ENCODE peak calls at places on chromosomes 5 and 9, in ten cellular contexts. W is AG04449; Z is adipocyte; A is stimulated activated CD8-positive, alpha-beta memory T cell treated with anti-CD3 and anti-CD28 coated beads, Interleukin-7, amount 100 ng/mL, for 24 hours; M is Jurkat, Clone E6-1; R is lower leg skin; D is activated T-cell treated with anti-CD3 and anti-CD28 coated beads for 1 hour; L is naive thymus-derived CD4-positive, alpha-beta T cell; S is iris pigment epithelial cell; Q is Right ventricle myocardium superior. O is an unnamed sample.
A peak's percentile ranks its signal among the peaks of the same experiment; 100 is the strongest.

GRCh38 chr5:136686192-136686872 is 321.0 kb upstream of the TRPC7 start:
- DNase-seq in W (no peak), Z (peak; percentile 30), A (no peak), M (no peak), R (no peak), D (no peak), L (no peak), S (peak; percentile 37), Q (no peak), O (peak; percentile 85)

GRCh38 chr9:1722404-1722803 is 292.7 kb upstream of the SMARCA2 start:
- DNase-seq in W (no peak), Z (no peak), A (no peak), M (peak; percentile 18), R (no peak), D (no peak), L (no peak), S (no peak), Q (no peak), O (no peak)

GRCh38 chr9:87675466-87675865 is 50.5 kb upstream of the CTSL start:
- DNase-seq in W (no peak), Z (no peak), A (no peak), M (no peak), R (peak; percentile 68), D (no peak), L (no peak), S (no peak), Q (no peak), O (no peak)

GRCh38 chr9:132372177-132373095 is 17.6 kb upstream of the SETX start:
- DNase-seq in W (no peak), Z (no peak), A (no peak), M (no peak), R (peak; percentile 87), D (no peak), L (no peak), S (peak; percentile 55), Q (peak; percentile 50), O (peak; percentile 13)

GRCh38 chr5:127097288-127097687 is 24.0 kb upstream of the C5orf63 start:
- DNase-seq in W (no peak), Z (peak; percentile 44), A (no peak), M (no peak), R (no peak), D (no peak), L (no peak), S (no peak), Q (no peak), O (no peak)

GRCh38 chr9:111316796-111317195 is 13.2 kb downstream of the OR2K2 start:
- DNase-seq in W (no peak), Z (peak; percentile 39), A (no peak), M (no peak), R (no peak), D (no peak), L (no peak), S (no peak), Q (no peak), O (no peak)

GRCh38 chr9:5884191-5884590 is 6.5 kb upstream of the MLANA start:
- DNase-seq in W (no peak), Z (no peak), A (no peak), M (no peak), R (peak; percentile 67), D (no peak), L (no peak), S (no peak), Q (no peak), O (no peak)

GRCh38 chr5:172008689-172009141 is 2.3 kb upstream of the FBXW11 start:
- DNase-seq in W (no peak), Z (peak; percentile 19), A (no peak), M (no peak), R (no peak), D (no peak), L (no peak), S (peak; percentile 58), Q (no peak), O (peak; percentile 83)

GRCh38 chr9:75979362-75979761 is 88.9 kb downstream of the PCSK5 start:
- DNase-seq in W (no peak), Z (peak; percentile 36), A (no peak), M (peak; percentile 41), R (no peak), D (no peak), L (no peak), S (peak; percentile 24), Q (no peak), O (peak; percentile 24)

GRCh38 chr5:1476181-1476966 is 31.1 kb upstream of the SLC6A3 start:
- DNase-seq in W (no peak), Z (no peak), A (no peak), M (no peak), R (no peak), D (no peak), L (no peak), S (no peak), Q (peak; percentile 39), O (no peak)

GRCh38 chr9:17291766-17292165 is 156.9 kb downstream of the CNTLN start:
- DNase-seq in W (peak; percentile 16), Z (peak; percentile 9), A (no peak), M (no peak), R (no peak), D (no peak), L (no peak), S (peak; percentile 76), Q (no peak), O (peak; percentile 44)

GRCh38 chr5:79840085-79840990 is 150.7 kb downstream of the CMYA5 start:
- DNase-seq in W (no peak), Z (peak; percentile 20), A (no peak), M (no peak), R (peak; percentile 52), D (no peak), L (no peak), S (no peak), Q (no peak), O (no peak)

GRCh38 chr9:7802666-7803065 is 3.1 kb upstream of the DMAC1 start:
- DNase-seq in W (no peak), Z (no peak), A (no peak), M (no peak), R (no peak), D (no peak), L (no peak), S (no peak), Q (no peak), O (peak; percentile 58)

GRCh38 chr5:337565-338130 is 16.1 kb downstream of the AHRR start:
- DNase-seq in W (no peak), Z (peak; percentile 38), A (no peak), M (no peak), R (peak; percentile 63), D (no peak), L (no peak), S (peak; percentile 27), Q (no peak), O (peak; percentile 48)

GRCh38 chr5:10454591-10455272 is 13.1 kb downstream of the ROPN1L start:
- DNase-seq in W (no peak), Z (peak; percentile 19), A (no peak), M (no peak), R (no peak), D (no peak), L (no peak), S (peak; percentile 67), Q (no peak), O (peak; percentile 48)

GRCh38 chr9:78236511-78236950 is 656 bp downstream of the CEP78 start:
- DNase-seq in W (no peak), Z (no peak), A (no peak), M (no peak), R (no peak), D (no peak), L (no peak), S (peak; percentile 21), Q (no peak), O (peak; percentile 6)

GRCh38 chr9:98047002-98047401 is 9.5 kb upstream of the NANS start:
- DNase-seq in W (no peak), Z (no peak), A (no peak), M (no peak), R (no peak), D (no peak), L (no peak), S (no peak), Q (no peak), O (no peak)

GRCh38 chr9:7509586-7509985 is 290.0 kb downstream of the DMAC1 start:
- DNase-seq in W (no peak), Z (no peak), A (no peak), M (no peak), R (no peak), D (no peak), L (no peak), S (no peak), Q (no peak), O (no peak)

GRCh38 chr5:77842247-77842646 is 66.1 kb upstream of the TBCA start:
- DNase-seq in W (no peak), Z (peak; percentile 75), A (no peak), M (no peak), R (no peak), D (no peak), L (no peak), S (no peak), Q (no peak), O (peak; percentile 53)

GRCh38 chr5:176817864-176818377 is 7.6 kb downstream of the UNC5A start:
- DNase-seq in W (no peak), Z (peak; percentile 34), A (no peak), M (no peak), R (no peak), D (no peak), L (no peak), S (peak; percentile 19), Q (no peak), O (no peak)

GRCh38 chr5:127602481-127602880 is 46.4 kb upstream of the CTXN3 start:
- DNase-seq in W (no peak), Z (no peak), A (no peak), M (no peak), R (no peak), D (no peak), L (no peak), S (no peak), Q (no peak), O (no peak)